ENCODE peak calls at places on chromosomes 5 and 9, in four cellular contexts. V is GM23338, C is GM12865, W is sigmoid colon. I is an unnamed sample.

GRCh38 chr9:104881991-104882555 is 45.9 kb downstream of the ABCA1 start:
- DNase-seq in V (no peak), C (no peak), W (no peak), I (no peak)

GRCh38 chr9:129547869-129548570 is 72.9 kb downstream of the C9orf50 start:
- DNase-seq in W (peak), V (no peak), C (no peak), I (no peak)

GRCh38 chr5:62112689-62113220 is 193.3 kb upstream of the KIF2A start:
- DNase-seq in C (no peak), W (no peak), V (no peak), I (no peak)

GRCh38 chr5:146894763-146895521 is 16.4 kb upstream of the PPP2R2B start:
- DNase-seq in W (no peak), V (no peak), C (no peak), I (no peak)

GRCh38 chr5:179969110-179969509 is 61.4 kb upstream of the TBC1D9B start:
- DNase-seq in V (no peak), C (no peak), W (no peak), I (no peak)

GRCh38 chr9:128627906-128628305 is 28.7 kb downstream of the DYNC2I2 start:
- DNase-seq in C (no peak), W (no peak), V (no peak), I (peak)

GRCh38 chr5:142466195-142466951 is 141.6 kb upstream of the SPRY4 start:
- DNase-seq in C (no peak), W (no peak), V (no peak), I (no peak)

GRCh38 chr5:74063821-74064598 is 438.0 kb downstream of the ARHGEF28 start:
- DNase-seq in W (no peak), V (no peak), C (no peak), I (no peak)

GRCh38 chr5:132822650-132823480 is 7.6 kb downstream of the SHROOM1 start:
- DNase-seq in W (no peak), V (peak), C (peak), I (no peak)

GRCh38 chr5:124740991-124741583 is 5.4 kb downstream of the ZNF608 start:
- DNase-seq in W (no peak), C (peak), V (no peak), I (no peak)

GRCh38 chr5:124742983-124743533 is 3.4 kb downstream of the ZNF608 start:
- DNase-seq in W (peak), V (no peak), C (peak), I (no peak)

GRCh38 chr5:124743534-124744169 is 2.8 kb downstream of the ZNF608 start:
- DNase-seq in V (no peak), C (peak), W (no peak), I (no peak)

GRCh38 chr5:124742521-124742920 is 3.9 kb downstream of the ZNF608 start:
- DNase-seq in W (no peak), V (no peak), C (no peak), I (no peak)

GRCh38 chr5:124741711-124742496 is 4.5 kb downstream of the ZNF608 start:
- DNase-seq in C (no peak), W (no peak), V (peak), I (no peak)
- H3K4me3 ChIP-seq in C (peak), W (peak), V (no peak), I (no peak)

GRCh38 chr9:97698865-97699264 is 1.7 kb upstream of the XPA start:
- DNase-seq in W (no peak), C (no peak), V (no peak), I (peak)

GRCh38 chr9:97695390-97695789 is 1.8 kb downstream of the XPA start:
- DNase-seq in C (no peak), W (no peak), V (no peak), I (no peak)

GRCh38 chr9:97696823-97697601 is at the start of gene XPA:
- DNase-seq in V (peak), C (peak), W (peak), I (peak)

GRCh38 chr9:97696025-97696822 is 916 bp downstream of the XPA start:
- DNase-seq in W (no peak), C (no peak), V (no peak), I (no peak)

DNA sequence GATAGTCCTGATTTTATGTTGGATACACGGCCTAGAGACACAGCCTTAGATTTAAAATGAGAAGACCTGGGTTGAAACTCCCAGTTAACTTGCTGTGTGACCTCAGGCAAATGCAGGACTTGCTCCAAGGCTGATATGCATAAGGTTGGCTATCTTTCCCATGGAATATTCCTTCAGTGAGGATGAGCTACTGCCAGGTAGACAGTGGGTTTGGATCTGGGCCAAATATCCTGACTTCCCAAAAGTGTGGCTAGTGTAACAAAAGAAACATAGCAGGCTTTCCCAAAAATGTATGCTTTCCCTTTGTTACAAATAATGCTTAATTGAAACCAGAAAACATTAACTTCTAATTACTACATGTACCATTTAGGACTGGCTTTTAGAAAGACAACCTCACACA is 697 bp upstream of the XPA start:
- DNase-seq in V (no peak), W (no peak), C (no peak), I (no peak)
- H3K4me3 ChIP-seq in V (peak), W (peak), C (peak), I (no peak)

DNA sequence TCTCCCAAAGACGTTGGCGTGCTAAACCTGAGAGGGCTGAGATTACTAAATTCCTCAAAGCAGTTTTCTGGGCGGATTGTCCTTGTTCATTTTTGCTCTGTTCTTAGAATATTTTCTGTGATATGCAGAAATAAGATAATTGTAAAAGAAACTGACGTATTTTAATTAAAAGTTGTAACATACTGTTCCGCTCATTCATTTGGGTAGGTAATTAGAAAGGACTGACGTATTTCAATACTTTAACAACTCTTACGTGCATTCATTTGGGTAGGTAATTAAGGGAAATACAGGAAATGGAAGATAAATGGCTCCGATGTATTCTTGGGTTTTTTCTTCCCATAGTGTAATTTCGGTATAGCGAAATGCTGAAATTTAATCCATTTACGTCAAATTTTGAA is 1.1 kb downstream of the OSTF1 start:
- DNase-seq in V (no peak), C (no peak), W (no peak), I (no peak)
- H3K4me3 ChIP-seq in V (peak), C (peak), W (peak), I (peak)

GRCh38 chr9:108786756-108787663 is 68.8 kb downstream of the ACTL7B start:
- DNase-seq in V (no peak), W (no peak), C (no peak), I (no peak)
- H3K4me3 ChIP-seq in V (no peak), W (no peak), C (no peak), I (no peak)

GRCh38 chr5:172531704-172532026 is 77.3 kb upstream of the SH3PXD2B start:
- DNase-seq in W (peak), V (no peak), C (no peak), I (peak)
- H3K4me3 ChIP-seq in W (no peak), V (no peak), C (no peak), I (no peak)